ENCODE peak calls at places on chromosomes 2 and 18, in four cellular contexts. One of them, this sample, is unnamed. For H3K4me1, the result is how much of the 10 kb centered on the place peaks cover.

GRCh38 chr2:49687873-49688272 is 533.6 kb upstream of the FSHR start:
- DNase-seq in fibroblast of lung: no peak
- DNase-seq in spleen: no peak
- DNase-seq in uterus: no peak
- DNase-seq in this sample: no peak

GRCh38 chr2:156436477-156437085 is 402 bp downstream of the GPD2 start:
- DNase-seq in fibroblast of lung: peak
- DNase-seq in spleen: no peak
- DNase-seq in uterus: no peak
- DNase-seq in this sample: peak

GRCh38 chr18:69397096-69397495 is 3.6 kb upstream of the DOK6 start:
- DNase-seq in fibroblast of lung: peak
- DNase-seq in spleen: no peak
- DNase-seq in uterus: no peak
- DNase-seq in this sample: no peak

GRCh38 chr2:25330273-25330672 is 11.5 kb downstream of the DNMT3A start:
- DNase-seq in fibroblast of lung: no peak
- DNase-seq in spleen: peak
- DNase-seq in uterus: no peak
- DNase-seq in this sample: no peak

GRCh38 chr2:54750040-54750439 is 26.6 kb downstream of the EML6 start:
- DNase-seq in fibroblast of lung: peak
- DNase-seq in spleen: no peak
- DNase-seq in uterus: no peak
- DNase-seq in this sample: no peak

GRCh38 chr2:68465081-68465916 is 1.8 kb downstream of the FBXO48 start:
- DNase-seq in fibroblast of lung: peak
- DNase-seq in spleen: no peak
- DNase-seq in uterus: no peak
- DNase-seq in this sample: no peak

GRCh38 chr2:215421859-215422461 is 13.9 kb downstream of the FN1 start:
- DNase-seq in fibroblast of lung: peak
- DNase-seq in spleen: no peak
- DNase-seq in uterus: no peak
- DNase-seq in this sample: no peak

GRCh38 chr2:240981273-240981672 is 17.1 kb upstream of the SNED1 start:
- DNase-seq in fibroblast of lung: peak
- DNase-seq in spleen: peak
- DNase-seq in uterus: peak
- DNase-seq in this sample: no peak

GRCh38 chr2:201558665-201559064 is 84.6 kb downstream of the TMEM237 start:
- DNase-seq in fibroblast of lung: no peak
- DNase-seq in spleen: no peak
- DNase-seq in uterus: no peak
- DNase-seq in this sample: no peak

GRCh38 chr2:54878182-54878581 is 154.7 kb downstream of the EML6 start:
- DNase-seq in fibroblast of lung: no peak
- DNase-seq in spleen: no peak
- DNase-seq in uterus: no peak
- DNase-seq in this sample: no peak

GRCh38 chr2:74002515-74003391 is 18.0 kb downstream of the TET3 start:
- DNase-seq in fibroblast of lung: peak
- DNase-seq in spleen: peak
- DNase-seq in uterus: peak
- DNase-seq in this sample: peak

GRCh38 chr18:75752864-75753263 is 325.4 kb upstream of the SMIM21 start:
- DNase-seq in fibroblast of lung: no peak
- DNase-seq in spleen: no peak
- DNase-seq in uterus: no peak
- DNase-seq in this sample: no peak

GRCh38 chr2:20593072-20594034 is 57.5 kb downstream of the HS1BP3 start:
- DNase-seq in fibroblast of lung: peak
- DNase-seq in spleen: peak
- DNase-seq in uterus: peak
- DNase-seq in this sample: peak

GRCh38 chr2:144438722-144439508 is 81.0 kb downstream of the ZEB2 start:
- DNase-seq in fibroblast of lung: no peak
- DNase-seq in spleen: no peak
- DNase-seq in uterus: no peak
- DNase-seq in this sample: no peak

GRCh38 chr2:144434865-144435264 is 85.1 kb downstream of the ZEB2 start:
- DNase-seq in fibroblast of lung: no peak
- DNase-seq in spleen: no peak
- DNase-seq in uterus: no peak
- DNase-seq in this sample: no peak

GRCh38 chr2:144441711-144442141 is 78.2 kb downstream of the ZEB2 start:
- DNase-seq in fibroblast of lung: no peak
- DNase-seq in spleen: no peak
- DNase-seq in uterus: no peak
- DNase-seq in this sample: no peak

GRCh38 chr2:144432921-144433320 is 87.0 kb downstream of the ZEB2 start:
- DNase-seq in fibroblast of lung: peak
- DNase-seq in spleen: no peak
- DNase-seq in uterus: no peak
- DNase-seq in this sample: no peak

GRCh38 chr2:144437636-144438035 is 82.3 kb downstream of the ZEB2 start:
- DNase-seq in fibroblast of lung: no peak
- DNase-seq in spleen: no peak
- DNase-seq in uterus: no peak
- DNase-seq in this sample: no peak
- H3K4me1 ChIP-seq in fibroblast of lung: under half
- H3K4me1 ChIP-seq in spleen: half or more
- H3K4me1 ChIP-seq in uterus: under half
- H3K4me1 ChIP-seq in this sample: under half

DNA sequence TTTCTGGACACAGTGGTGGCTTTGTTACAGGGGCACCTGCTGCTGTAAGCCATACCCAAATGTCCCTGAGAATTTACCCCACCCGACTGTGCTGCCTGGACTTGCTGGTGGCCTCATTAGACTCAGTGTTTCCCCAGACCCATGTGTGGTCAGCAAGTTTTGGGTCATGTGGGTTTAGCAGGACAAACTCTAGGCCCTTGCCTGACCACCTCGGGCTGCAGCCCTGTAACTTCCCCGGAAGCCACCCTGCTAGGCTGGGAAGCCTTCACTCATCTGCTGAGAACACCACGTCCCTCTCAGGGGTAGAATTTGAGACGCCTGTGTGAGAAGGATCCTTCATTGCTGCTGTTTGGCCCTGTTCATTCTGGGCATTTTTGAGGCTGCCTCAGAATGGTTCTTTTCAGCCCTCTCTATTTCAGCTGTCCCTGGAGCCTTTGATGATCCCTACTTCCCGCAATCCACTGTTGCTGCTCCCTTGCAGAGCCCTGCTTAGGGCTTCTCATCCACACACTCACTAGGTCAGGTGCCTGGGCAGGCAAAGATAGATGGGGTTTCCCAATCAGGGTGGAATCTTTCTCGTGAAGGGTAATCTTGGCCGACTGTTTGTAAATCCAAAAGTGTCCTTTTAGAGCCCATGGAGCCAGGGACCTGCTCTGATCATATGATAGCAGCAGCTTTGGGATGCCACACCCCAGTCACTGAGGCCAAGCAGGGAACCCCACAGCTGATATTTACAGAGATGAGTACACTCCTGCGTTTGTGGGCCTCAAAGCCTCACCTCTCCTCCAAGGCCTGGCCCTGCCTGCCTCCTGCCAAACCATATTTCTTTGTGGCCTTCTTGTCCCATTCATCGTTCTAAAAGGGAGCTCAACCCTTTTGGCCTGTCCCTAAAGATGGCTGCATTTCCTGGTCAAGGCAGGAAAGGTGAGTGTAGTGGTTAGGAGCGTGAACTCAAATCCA is 6.7 kb downstream of the EHD3 start:
- DNase-seq in fibroblast of lung: no peak
- DNase-seq in spleen: no peak
- DNase-seq in uterus: no peak
- DNase-seq in this sample: no peak
- TF ChIP-seq CTCF in fibroblast of lung: no peak
- TF ChIP-seq CTCF in spleen: no peak
- TF ChIP-seq CTCF in uterus: no peak
- TF ChIP-seq CTCF in this sample: no peak

GRCh38 chr2:8515864-8516533 is 165.9 kb upstream of the ID2 start:
- DNase-seq in fibroblast of lung: no peak
- DNase-seq in spleen: no peak
- DNase-seq in uterus: no peak
- DNase-seq in this sample: peak

GRCh38 chr2:8520791-8521344 is 161.0 kb upstream of the ID2 start:
- DNase-seq in fibroblast of lung: no peak
- DNase-seq in spleen: no peak
- DNase-seq in uterus: no peak
- DNase-seq in this sample: no peak

GRCh38 chr2:8515390-8515761 is 166.5 kb upstream of the ID2 start:
- DNase-seq in fibroblast of lung: no peak
- DNase-seq in spleen: peak
- DNase-seq in uterus: peak
- DNase-seq in this sample: peak

GRCh38 chr2:8518986-8519669 is 162.7 kb upstream of the ID2 start:
- DNase-seq in fibroblast of lung: no peak
- DNase-seq in spleen: no peak
- DNase-seq in uterus: no peak
- DNase-seq in this sample: no peak

DNA sequence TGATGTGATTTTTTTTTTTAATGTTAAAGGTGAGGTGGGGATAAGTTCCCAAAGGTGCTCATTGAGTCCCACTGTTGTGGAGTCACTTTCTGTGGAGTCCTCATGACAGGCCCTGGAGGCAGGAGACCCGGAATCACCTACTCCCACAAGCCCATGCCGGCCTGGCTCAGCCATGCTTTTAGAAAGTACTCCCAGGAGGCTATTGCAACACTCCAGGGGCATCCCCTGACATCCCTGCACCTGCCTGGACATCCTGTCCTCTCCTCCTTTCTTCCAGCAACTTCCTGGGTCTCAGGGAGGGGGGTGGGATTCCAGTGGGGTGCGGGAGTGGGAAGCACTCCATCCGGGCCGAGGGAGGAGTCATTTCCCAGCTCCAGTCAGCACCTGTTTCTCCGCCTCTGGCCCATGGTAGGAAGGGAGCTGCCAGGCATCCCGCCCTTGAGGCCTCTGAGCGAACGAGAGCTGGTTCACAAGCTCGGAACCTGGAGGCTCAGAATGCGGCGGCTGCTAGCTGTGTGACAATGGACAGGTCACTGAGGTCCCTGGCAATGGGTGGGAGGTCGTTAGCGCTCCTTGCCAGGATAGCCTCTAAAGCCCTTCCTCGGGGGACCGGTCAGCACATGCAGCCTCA is 163.9 kb upstream of the ID2 start:
- DNase-seq in fibroblast of lung: no peak
- DNase-seq in spleen: no peak
- DNase-seq in uterus: no peak
- DNase-seq in this sample: no peak
- H3K4me1 ChIP-seq in fibroblast of lung: under half
- H3K4me1 ChIP-seq in spleen: half or more
- H3K4me1 ChIP-seq in uterus: under half
- H3K4me1 ChIP-seq in this sample: under half

GRCh38 chr2:134379722-134380121 is 125.8 kb downstream of the MGAT5 start:
- DNase-seq in fibroblast of lung: no peak
- DNase-seq in spleen: no peak
- DNase-seq in uterus: no peak
- DNase-seq in this sample: no peak

GRCh38 chr2:134372611-134373131 is 118.8 kb downstream of the MGAT5 start:
- DNase-seq in fibroblast of lung: peak
- DNase-seq in spleen: no peak
- DNase-seq in uterus: peak
- DNase-seq in this sample: no peak

GRCh38 chr2:134379293-134379692 is 125.4 kb downstream of the MGAT5 start:
- DNase-seq in fibroblast of lung: peak
- DNase-seq in spleen: no peak
- DNase-seq in uterus: no peak
- DNase-seq in this sample: no peak

GRCh38 chr2:134377730-134378129 is 123.9 kb downstream of the MGAT5 start:
- DNase-seq in fibroblast of lung: no peak
- DNase-seq in spleen: no peak
- DNase-seq in uterus: no peak
- DNase-seq in this sample: no peak

GRCh38 chr2:134375935-134376334 is 122.1 kb downstream of the MGAT5 start:
- DNase-seq in fibroblast of lung: peak
- DNase-seq in spleen: no peak
- DNase-seq in uterus: peak
- DNase-seq in this sample: peak
- TF ChIP-seq CTCF in fibroblast of lung: peak
- TF ChIP-seq CTCF in spleen: no peak
- TF ChIP-seq CTCF in uterus: peak
- TF ChIP-seq CTCF in this sample: peak

GRCh38 chr2:10448646-10449480 is 736 bp upstream of the ODC1 start:
- DNase-seq in fibroblast of lung: peak
- DNase-seq in spleen: peak
- DNase-seq in uterus: peak
- DNase-seq in this sample: peak

GRCh38 chr2:10448208-10448645 is at the start of gene ODC1:
- DNase-seq in fibroblast of lung: peak
- DNase-seq in spleen: peak
- DNase-seq in uterus: peak
- DNase-seq in this sample: peak

GRCh38 chr2:10451819-10452218 is 3.7 kb upstream of the ODC1 start:
- DNase-seq in fibroblast of lung: no peak
- DNase-seq in spleen: no peak
- DNase-seq in uterus: no peak
- DNase-seq in this sample: no peak

GRCh38 chr2:10449481-10449831 is 1.3 kb upstream of the ODC1 start:
- DNase-seq in fibroblast of lung: no peak
- DNase-seq in spleen: no peak
- DNase-seq in uterus: no peak
- DNase-seq in this sample: no peak

GRCh38 chr2:10449838-10450691 is 1.9 kb upstream of the ODC1 start:
- DNase-seq in fibroblast of lung: peak
- DNase-seq in spleen: no peak
- DNase-seq in uterus: no peak
- DNase-seq in this sample: peak
- H3K4me1 ChIP-seq in fibroblast of lung: under half
- H3K4me1 ChIP-seq in spleen: under half
- H3K4me1 ChIP-seq in uterus: under half
- H3K4me1 ChIP-seq in this sample: under half